ENCODE peak calls at places on chromosomes 5 and 9, in nine cellular contexts. W is esophagus squamous epithelium; X is transverse colon; Z is A549; E is Peyer's patch; N is ascending aorta; G is CD8-positive, alpha-beta memory T cell; P is CD4-positive, alpha-beta memory T cell; M is SK-N-SH. U is an unnamed sample.
A peak's percentile ranks its signal among the peaks of the same experiment; 100 is the strongest.

GRCh38 chr9:136137321-136138054 is 18.8 kb upstream of the TMEM250 start:
- DNase-seq in N (no peak), M (peak; percentile 74), G (no peak), P (no peak), Z (no peak), W (no peak), X (no peak), E (no peak), U (no peak)

GRCh38 chr5:125717209-125717608 is 706.0 kb upstream of the GRAMD2B start:
- DNase-seq in X (no peak), E (no peak), G (no peak), W (no peak), P (no peak), N (no peak), M (no peak), Z (peak; percentile 17), U (no peak)

GRCh38 chr5:125393416-125393815 is 647.0 kb upstream of the ZNF608 start:
- DNase-seq in E (no peak), P (no peak), Z (no peak), N (no peak), X (no peak), W (no peak), G (no peak), M (no peak), U (no peak)

GRCh38 chr9:79565245-79565644 is 6.5 kb upstream of the TLE4 start:
- DNase-seq in N (no peak), P (no peak), M (no peak), X (peak; percentile 30), E (no peak), G (no peak), W (no peak), Z (no peak), U (no peak)

GRCh38 chr9:113602126-113603119 is 138.9 kb downstream of the RGS3 start:
- DNase-seq in W (no peak), Z (no peak), M (peak; percentile 57), E (no peak), P (no peak), N (peak; percentile 70), G (no peak), X (peak; percentile 48), U (no peak)

GRCh38 chr5:172778223-172778814 is 7.3 kb upstream of the DUSP1 start:
- DNase-seq in Z (peak; percentile 82), W (no peak), P (no peak), N (no peak), G (no peak), E (no peak), X (peak; percentile 70), M (no peak), U (no peak)

GRCh38 chr5:119655081-119655480 is 25.7 kb downstream of the FAM170A start:
- DNase-seq in W (no peak), X (no peak), N (no peak), G (no peak), P (no peak), E (no peak), Z (no peak), M (no peak), U (no peak)

GRCh38 chr9:95993342-95993741 is 117.9 kb downstream of the ERCC6L2 start:
- DNase-seq in E (no peak), W (no peak), M (no peak), G (no peak), Z (no peak), X (no peak), P (no peak), N (no peak), U (no peak)

GRCh38 chr9:108784998-108785397 is 70.8 kb downstream of the ACTL7B start:
- DNase-seq in Z (no peak), M (no peak), G (no peak), P (no peak), X (no peak), N (no peak), E (no peak), W (no peak), U (no peak)

GRCh38 chr5:19538607-19539006 is 449.4 kb downstream of the CDH18 start:
- DNase-seq in M (no peak), E (no peak), X (no peak), Z (no peak), G (no peak), W (no peak), N (no peak), P (no peak), U (no peak)

GRCh38 chr9:99472916-99473245 is 250.8 kb downstream of the SEC61B start:
- DNase-seq in Z (no peak), X (no peak), M (no peak), E (no peak), N (no peak), W (no peak), P (no peak), G (no peak), U (no peak)

GRCh38 chr5:155906046-155906445 is 420.9 kb upstream of the SGCD start:
- DNase-seq in X (no peak), Z (no peak), P (no peak), E (no peak), G (no peak), W (no peak), M (no peak), N (no peak), U (peak; percentile 4)

GRCh38 chr5:177593511-177593910 is 1.5 kb downstream of the TMED9 start:
- DNase-seq in X (no peak), M (no peak), Z (no peak), P (no peak), E (no peak), G (no peak), N (no peak), W (no peak), U (no peak)
- H3K4me3 ChIP-seq in X (no peak overlapping the region), M (no peak overlapping the region), Z (no peak overlapping the region), P (no peak overlapping the region), E (no peak overlapping the region), G (no peak overlapping the region), N (no peak overlapping the region), W (no peak overlapping the region), U (no peak overlapping the region)

GRCh38 chr5:113232667-113233066 is 202.1 kb downstream of the TSSK1B start:
- DNase-seq in M (no peak), Z (no peak), X (no peak), P (no peak), G (no peak), E (no peak), N (no peak), W (no peak), U (no peak)

GRCh38 chr5:113232246-113232645 is 202.5 kb downstream of the TSSK1B start:
- DNase-seq in Z (no peak), P (no peak), G (no peak), W (no peak), N (no peak), X (no peak), M (no peak), E (no peak), U (no peak)

GRCh38 chr5:113233606-113234005 is 201.2 kb downstream of the TSSK1B start:
- DNase-seq in N (no peak), G (no peak), P (no peak), E (no peak), X (no peak), Z (no peak), W (no peak), M (no peak), U (no peak)

GRCh38 chr5:113230711-113231652 is 203.8 kb downstream of the TSSK1B start:
- DNase-seq in P (no peak), M (no peak), W (no peak), X (no peak), G (no peak), E (no peak), Z (no peak), N (no peak), U (no peak)

GRCh38 chr5:113231653-113232000 is 203.2 kb downstream of the TSSK1B start:
- DNase-seq in M (no peak), G (no peak), N (no peak), X (no peak), E (no peak), Z (no peak), P (no peak), W (no peak), U (no peak)
- H3K4me3 ChIP-seq in M (no peak overlapping the region), G (no peak overlapping the region), N (no peak overlapping the region), X (no peak overlapping the region), E (no peak overlapping the region), Z (no peak overlapping the region), P (no peak overlapping the region), W (no peak overlapping the region), U (no peak overlapping the region)

GRCh38 chr5:80632700-80633099 is 21.8 kb upstream of the MSH3 start:
- DNase-seq in M (no peak), Z (no peak), X (no peak), P (no peak), W (no peak), G (no peak), N (no peak), E (no peak), U (no peak)
- H3K4me3 ChIP-seq in M (no peak overlapping the region), Z (no peak overlapping the region), X (no peak overlapping the region), P (no peak overlapping the region), W (no peak overlapping the region), G (no peak overlapping the region), N (no peak overlapping the region), E (no peak overlapping the region), U (no peak overlapping the region)

DNA sequence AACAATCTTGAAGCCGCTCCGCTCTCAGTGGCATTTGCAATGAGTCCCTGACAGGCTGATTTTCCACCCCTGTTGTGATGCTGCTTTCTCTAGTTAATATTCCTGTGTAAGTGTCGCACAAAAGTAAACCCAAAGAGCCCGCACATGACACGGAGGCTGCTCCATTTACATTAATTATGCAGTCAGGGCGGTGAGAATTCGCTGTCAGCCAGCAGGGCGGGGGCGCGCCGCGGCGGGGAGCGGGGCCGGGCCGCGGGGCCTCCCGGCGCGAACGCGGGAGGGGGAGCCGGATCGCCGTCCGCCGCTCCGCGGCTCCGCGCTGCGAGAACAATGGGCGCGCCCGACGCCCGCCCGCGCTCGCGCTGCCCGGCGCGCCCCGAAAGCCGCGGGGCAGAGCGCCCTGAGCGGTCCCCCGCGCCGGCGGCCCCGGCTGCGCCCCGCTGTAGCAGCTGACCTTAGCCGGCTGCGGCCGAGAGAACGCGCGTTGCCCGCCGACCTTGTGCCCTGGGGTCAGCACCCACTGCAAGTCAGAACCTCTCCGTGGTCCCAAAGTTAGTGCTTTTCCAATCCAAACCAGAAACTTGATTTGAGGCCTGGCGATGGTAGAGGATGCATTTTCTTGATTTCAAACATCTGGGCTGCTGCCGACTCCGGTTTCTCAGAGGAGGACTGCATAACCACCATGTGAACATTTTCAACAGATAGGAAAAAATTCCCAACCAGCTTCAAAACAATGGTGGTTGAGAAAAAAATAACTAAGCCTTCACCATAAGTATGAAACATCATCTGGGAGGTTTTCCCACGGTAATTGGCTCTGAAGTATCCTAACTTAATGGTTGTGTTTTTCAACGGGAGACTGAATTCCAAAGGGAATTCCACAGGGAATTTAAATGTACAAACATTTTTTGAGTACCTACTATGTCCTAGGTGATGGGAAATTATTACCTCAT is 142.6 kb downstream of the PBX3 start:
- DNase-seq in W (no peak), N (no peak), M (peak; percentile 76), E (no peak), G (peak; percentile 18), P (peak; percentile 41), X (peak; percentile 11), Z (peak; percentile 11), U (no peak)
- H3K4me3 ChIP-seq in W (peak overlapping the region; percentile 29), N (peak overlapping the region; percentile 57), M (peak overlapping the region; percentile 53), E (peak overlapping the region; percentile 52), G (peak overlapping the region; percentile 57), P (no peak overlapping the region), X (peak overlapping the region; percentile 43), Z (peak overlapping the region; percentile 58), U (peak overlapping the region; percentile 14)